ENCODE peak calls at places on chromosomes 3 and 15, in five cellular contexts. W is activated CD8-positive, alpha-beta memory T cell treated with anti-CD3 and anti-CD28 coated beads, Interleukin-2, amount 10 ng/mL, durations not matched to agents 7 days and 5 days; X is stimulated activated naive CD4-positive, alpha-beta T cell; C is ACHN; M is activated CD4-positive, alpha-beta memory T cell treated with anti-CD3 and anti-CD28 coated beads, Interleukin-2, amount 10 ng/mL, durations not matched to agents 7 days and 5 days. A is an unnamed sample.

GRCh38 chr15:100686021-100686724 is 83.8 kb downstream of the ASB7 start:
- DNase-seq in C (no peak), X (no peak), W (no peak), M (no peak), A (no peak)

GRCh38 chr15:66923438-66923881 is 141.9 kb upstream of the SMAD3 start:
- DNase-seq in M (peak), C (peak), W (peak), X (peak), A (no peak)

GRCh38 chr3:112489674-112490479 is 9.4 kb downstream of the BTLA start:
- DNase-seq in C (no peak), M (no peak), W (no peak), X (no peak), A (no peak)

GRCh38 chr15:39631357-39631756 is 50.5 kb downstream of the THBS1 start:
- DNase-seq in M (no peak), X (no peak), C (no peak), W (no peak), A (peak)

GRCh38 chr3:2250783-2251182 is 152.1 kb downstream of the CNTN4 start:
- DNase-seq in W (no peak), X (no peak), C (no peak), M (no peak), A (no peak)

GRCh38 chr3:48402281-48402732 is 27.6 kb downstream of the PLXNB1 start:
- DNase-seq in M (no peak), X (no peak), C (peak), W (peak), A (peak)

GRCh38 chr3:8579943-8580342 is 64.7 kb downstream of the SSUH2 start:
- DNase-seq in X (no peak), C (no peak), W (no peak), M (no peak), A (no peak)

GRCh38 chr3:115500795-115501194 is 122.5 kb upstream of the GAP43 start:
- DNase-seq in C (no peak), W (no peak), M (no peak), X (no peak), A (no peak)

GRCh38 chr3:133256787-133257483 is 142.9 kb upstream of the BFSP2 start:
- DNase-seq in M (no peak), W (no peak), X (no peak), C (no peak), A (peak)

GRCh38 chr3:157335677-157336076 is 101.0 kb upstream of the PTX3 start:
- DNase-seq in X (no peak), C (peak), W (no peak), M (no peak), A (peak)

GRCh38 chr3:8635625-8636024 is 9.0 kb downstream of the SSUH2 start:
- DNase-seq in M (no peak), C (no peak), X (no peak), W (no peak), A (no peak)

GRCh38 chr3:107412376-107412775 is 35.1 kb downstream of the CCDC54 start:
- DNase-seq in W (no peak), M (no peak), C (no peak), X (no peak), A (peak)

GRCh38 chr3:143056372-143056771 is 55.0 kb downstream of the U2SURP start:
- DNase-seq in C (no peak), W (no peak), X (no peak), M (no peak), A (no peak)

GRCh38 chr15:78050441-78050809 is 27.1 kb downstream of the TBC1D2B start:
- DNase-seq in W (no peak), X (no peak), M (no peak), C (no peak), A (no peak)

GRCh38 chr3:53238881-53239280 is 16.9 kb downstream of the TKT start:
- DNase-seq in X (no peak), M (no peak), W (no peak), C (no peak), A (no peak)

GRCh38 chr3:195058311-195059005 is 212.5 kb downstream of the XXYLT1 start:
- DNase-seq in M (no peak), W (no peak), X (no peak), C (no peak), A (no peak)

GRCh38 chr3:12436514-12437222 is 47.6 kb upstream of the TSEN2 start:
- DNase-seq in X (no peak), C (peak), M (no peak), W (no peak), A (peak)

GRCh38 chr3:70822777-70823176 is 510.3 kb upstream of the MDFIC2 start:
- DNase-seq in M (no peak), X (no peak), W (no peak), C (no peak), A (no peak)

GRCh38 chr3:105842449-105842848 is 26.4 kb downstream of the CBLB start:
- DNase-seq in X (no peak), W (no peak), M (no peak), C (no peak), A (no peak)

GRCh38 chr3:106332884-106333283 is 464.1 kb upstream of the CBLB start:
- DNase-seq in X (no peak), W (peak), M (peak), C (peak), A (peak)

GRCh38 chr3:13276438-13277129 is 143.5 kb downstream of the NUP210 start:
- DNase-seq in C (no peak), M (no peak), W (no peak), X (no peak), A (no peak)

GRCh38 chr15:38853608-38854007 is 289.0 kb upstream of the RASGRP1 start:
- DNase-seq in W (no peak), X (peak), C (peak), M (peak), A (peak)

GRCh38 chr3:149245738-149246451 is 24.3 kb upstream of the CP start:
- DNase-seq in C (peak), M (no peak), X (no peak), W (no peak), A (peak)

GRCh38 chr3:126313580-126314304 is 43.5 kb downstream of the KLF15 start:
- DNase-seq in C (no peak), X (no peak), M (no peak), W (no peak), A (no peak)

A was measured in HT1080.